ENCODE peak calls at places on chromosomes 6 and 20, in five cellular contexts. P is OCI-LY7, H is HCT116, D is MM.1S, M is PC-3. E is an unnamed sample. For H3K9me2, the result is how much of the 10 kb centered on the place peaks cover.

GRCh38 chr6:3453410-3453809 is 3.4 kb downstream of the SLC22A23 start:
- DNase-seq in P (no peak), D (no peak), M (no peak), H (no peak), E (no peak)

GRCh38 chr6:35487653-35488516 is 9.0 kb downstream of the TEAD3 start:
- DNase-seq in H (no peak), P (no peak), D (no peak), M (peak), E (peak)

GRCh38 chr20:34129518-34130162 is 17.6 kb upstream of the EIF2S2 start:
- DNase-seq in M (peak), H (peak), P (peak), D (peak), E (peak)

GRCh38 chr6:129667621-129668020 is 42.4 kb downstream of the ARHGAP18 start:
- DNase-seq in P (no peak), D (no peak), H (no peak), M (peak), E (no peak)

GRCh38 chr6:106444777-106445507 is 84.4 kb downstream of the CRYBG1 start:
- DNase-seq in D (peak), P (peak), H (peak), M (peak), E (peak)

GRCh38 chr6:84462697-84463096 is 235.3 kb upstream of the CEP162 start:
- DNase-seq in P (no peak), M (peak), D (no peak), H (no peak), E (no peak)

GRCh38 chr6:108580645-108581044 is 19.9 kb downstream of the FOXO3 start:
- DNase-seq in M (no peak), P (no peak), H (no peak), D (no peak), E (no peak)

GRCh38 chr6:89032599-89032998 is 48.0 kb upstream of the PNRC1 start:
- DNase-seq in D (no peak), P (no peak), H (no peak), M (no peak), E (no peak)

GRCh38 chr6:55299285-55299684 is 28.0 kb upstream of the GFRAL start:
- DNase-seq in D (no peak), H (no peak), P (no peak), M (no peak), E (no peak)

GRCh38 chr6:153028963-153029362 is 26.5 kb upstream of the MTRF1L start:
- DNase-seq in D (no peak), M (no peak), H (no peak), P (no peak), E (no peak)

GRCh38 chr6:29828471-29828797 is 809 bp downstream of the HLA-G start:
- DNase-seq in D (no peak), P (no peak), M (no peak), H (no peak), E (peak)

GRCh38 chr20:34334654-34335407 is 28.2 kb upstream of the ITCH start:
- DNase-seq in D (no peak), H (no peak), M (peak), P (no peak), E (no peak)

GRCh38 chr6:39273394-39273793 is 40.8 kb downstream of the KCNK17 start:
- DNase-seq in P (no peak), D (no peak), H (no peak), M (no peak), E (peak)

GRCh38 chr20:24702501-24703283 is 233.3 kb downstream of the SYNDIG1 start:
- DNase-seq in D (no peak), P (no peak), H (no peak), M (no peak), E (no peak)

GRCh38 chr20:3858689-3859088 is 12.1 kb downstream of the MAVS start:
- DNase-seq in P (no peak), M (no peak), H (no peak), D (no peak), E (no peak)

GRCh38 chr6:170268216-170269129 is 22.4 kb downstream of the DLL1 start:
- DNase-seq in H (no peak), P (no peak), D (no peak), M (no peak), E (no peak)

GRCh38 chr20:42565106-42565990 is 624.4 kb downstream of the PTPRT start:
- DNase-seq in D (no peak), M (no peak), H (no peak), P (no peak), E (no peak)

GRCh38 chr6:163457637-163458561 is 43.4 kb downstream of the QKI start:
- DNase-seq in M (peak), P (no peak), D (no peak), H (no peak), E (peak)

GRCh38 chr6:15755555-15755954 is 92.7 kb upstream of the DTNBP1 start:
- DNase-seq in D (no peak), M (no peak), P (no peak), H (no peak), E (no peak)

GRCh38 chr6:68651018-68651985 is 16.2 kb downstream of the ADGRB3 start:
- DNase-seq in H (no peak), D (no peak), M (no peak), P (no peak), E (no peak)

GRCh38 chr6:128158496-128158895 is 257.6 kb upstream of the THEMIS start:
- DNase-seq in H (no peak), P (no peak), D (no peak), M (peak), E (no peak)

GRCh38 chr6:154266560-154267134 is 90.0 kb downstream of the IPCEF1 start:
- DNase-seq in H (no peak), D (peak), M (no peak), P (no peak), E (no peak)

GRCh38 chr6:25851961-25852360 is 20.1 kb upstream of the SLC17A1 start:
- DNase-seq in D (peak), H (no peak), P (no peak), M (no peak), E (no peak)

GRCh38 chr6:64815718-64816117 is 891.3 kb downstream of the EYS start:
- DNase-seq in D (no peak), H (no peak), M (peak), P (no peak), E (no peak)

GRCh38 chr6:45537539-45537938 is 159.8 kb upstream of the SUPT3H start:
- DNase-seq in D (no peak), H (no peak), M (no peak), P (no peak), E (no peak)

GRCh38 chr6:125066964-125067363 is 86.6 kb upstream of the TPD52L1 start:
- DNase-seq in M (peak), P (no peak), D (no peak), H (peak), E (no peak)

GRCh38 chr20:58511364-58511763 is 3.8 kb downstream of the APCDD1L start:
- DNase-seq in P (no peak), M (no peak), D (no peak), H (no peak), E (no peak)

GRCh38 chr20:56414842-56415765 is 3.0 kb downstream of the CASS4 start:
- DNase-seq in P (no peak), M (no peak), D (no peak), H (no peak), E (no peak)

GRCh38 chr6:168892031-168892430 is 361.6 kb downstream of the THBS2 start:
- DNase-seq in D (no peak), M (peak), H (no peak), P (no peak), E (peak)

GRCh38 chr20:48538058-48538825 is 289.6 kb downstream of the PREX1 start:
- DNase-seq in H (peak), P (no peak), M (peak), D (no peak), E (peak)

GRCh38 chr6:164246082-164246481 is 831.6 kb downstream of the QKI start:
- DNase-seq in P (no peak), H (no peak), D (no peak), M (no peak), E (no peak)

GRCh38 chr20:57814529-57814928 is 104.7 kb upstream of the PMEPA1 start:
- DNase-seq in H (no peak), M (no peak), D (no peak), P (no peak), E (no peak)

GRCh38 chr6:158849899-158850806 is 31.0 kb upstream of the EZR start:
- DNase-seq in H (peak), D (no peak), P (no peak), M (peak), E (peak)

GRCh38 chr6:121187200-121187832 is 147.0 kb downstream of the TBC1D32 start:
- DNase-seq in P (no peak), H (no peak), M (no peak), D (no peak), E (peak)

GRCh38 chr6:83168556-83168955 is 24.5 kb downstream of the PGM3 start:
- DNase-seq in D (no peak), P (no peak), M (peak), H (no peak), E (no peak)

GRCh38 chr6:134287863-134288537 is 29.9 kb downstream of the SGK1 start:
- DNase-seq in H (no peak), D (no peak), M (no peak), P (no peak), E (no peak)

GRCh38 chr20:58102744-58103516 is 125.5 kb downstream of the ANKRD60 start:
- DNase-seq in H (no peak), D (no peak), M (peak), P (no peak), E (no peak)

GRCh38 chr6:33914519-33915120 is 110.8 kb upstream of the MLN start:
- DNase-seq in H (no peak), P (peak), D (no peak), M (no peak), E (no peak)

GRCh38 chr6:159830481-159831372 is 30.7 kb downstream of the PNLDC1 start:
- DNase-seq in H (no peak), D (no peak), P (no peak), M (no peak), E (peak)

GRCh38 chr20:59785986-59786753 is 147.3 kb downstream of the SYCP2 start:
- DNase-seq in M (peak), H (no peak), P (no peak), D (no peak), E (no peak)

GRCh38 chr20:59783020-59784010 is 150.1 kb downstream of the SYCP2 start:
- DNase-seq in P (peak), H (peak), D (peak), M (peak), E (peak)

GRCh38 chr20:59784365-59785117 is 148.9 kb downstream of the SYCP2 start:
- DNase-seq in H (no peak), M (no peak), P (no peak), D (no peak), E (no peak)

GRCh38 chr20:59787186-59787890 is 146.1 kb downstream of the SYCP2 start:
- DNase-seq in H (no peak), P (no peak), D (no peak), M (no peak), E (no peak)

DNA sequence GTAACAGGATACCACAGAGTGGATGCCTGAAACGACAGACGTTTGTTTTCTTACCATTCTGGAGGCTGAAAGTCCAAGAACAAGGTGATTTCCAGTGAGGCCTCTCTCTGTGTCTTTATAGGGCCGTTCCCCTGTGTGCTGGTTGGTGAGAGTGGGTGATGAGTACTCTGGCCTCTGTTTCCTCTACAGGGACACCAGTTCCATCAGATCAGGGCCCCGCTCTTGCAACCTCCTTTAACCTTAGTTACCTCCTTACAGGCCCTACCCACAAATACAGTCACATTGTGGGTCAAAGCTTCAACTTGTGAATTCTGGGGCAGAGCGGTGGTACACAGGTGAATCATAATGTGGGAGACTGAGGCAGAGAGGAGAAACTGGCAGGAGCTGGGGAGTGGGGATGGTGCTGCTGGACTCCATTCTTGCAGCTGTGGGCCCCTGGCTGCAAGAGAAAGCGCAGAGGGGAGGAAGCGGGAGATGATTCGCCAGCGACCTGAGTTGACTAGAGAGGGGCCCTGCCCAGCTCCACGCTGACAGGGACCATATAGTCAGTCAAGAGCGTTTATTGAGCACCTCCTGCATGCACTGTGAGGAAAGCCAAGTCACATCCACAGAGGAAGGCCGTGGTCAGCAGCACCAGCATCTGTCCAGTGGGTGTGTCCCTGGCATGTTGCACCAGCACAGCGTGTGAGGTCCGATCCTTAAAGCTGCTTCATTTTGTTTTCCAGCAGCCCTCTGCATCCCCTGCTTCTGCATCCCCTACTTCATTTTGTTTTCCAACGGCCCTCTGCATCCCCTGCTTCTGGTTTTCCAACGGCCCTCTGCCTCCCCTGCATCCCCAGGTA is 148.1 kb downstream of the SYCP2 start:
- DNase-seq in P (no peak), H (no peak), D (no peak), M (no peak), E (no peak)
- TF ChIP-seq CTCF in P (no peak), H (no peak), D (no peak), M (no peak), E (no peak)

DNA sequence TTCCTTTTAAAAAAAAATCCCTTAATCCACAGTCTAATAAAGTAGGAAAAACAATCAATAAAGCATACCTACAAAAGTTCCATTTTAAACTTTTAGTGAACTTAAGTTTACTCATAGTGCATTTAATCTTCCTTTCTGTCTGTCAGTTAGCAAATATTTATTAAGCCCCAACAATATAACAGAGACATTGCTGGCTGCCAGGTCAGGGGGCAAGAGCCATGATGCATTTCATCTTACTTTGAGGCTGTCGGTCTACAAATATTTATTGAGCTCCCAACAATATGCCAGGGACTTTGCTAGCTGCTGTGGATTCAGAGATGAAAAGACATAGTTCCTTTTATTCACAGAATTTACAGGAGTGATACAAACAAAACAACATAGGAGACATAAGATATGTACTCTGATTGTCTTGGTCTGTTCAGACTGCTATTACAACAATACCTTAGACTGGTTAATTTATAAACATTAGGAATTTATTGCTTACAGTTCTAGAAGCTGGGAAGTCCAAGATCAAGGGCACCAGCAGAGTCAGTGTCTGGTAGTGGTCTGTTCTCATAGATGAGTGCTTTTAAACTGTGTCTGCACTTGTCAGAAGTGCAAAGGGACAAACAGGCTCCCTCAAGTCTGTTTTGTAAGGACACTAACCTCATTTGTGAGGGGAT is 118.6 kb downstream of the PLCB1 start:
- DNase-seq in H (no peak), M (no peak), D (no peak), P (no peak), E (no peak)
- TF ChIP-seq EZH2phosphoT487 in H (no peak), M (no peak), D (no peak), P (no peak), E (no peak)

GRCh38 chr6:31534011-31534410 is 5.2 kb downstream of the MCCD1 start:
- DNase-seq in D (no peak), M (no peak), H (no peak), P (no peak), E (no peak)
- H3K9me2 ChIP-seq in D (under half), M (under half), H (under half), P (under half), E (under half)

GRCh38 chr6:27700337-27700736 is 211.9 kb downstream of the OR2B2 start:
- DNase-seq in D (no peak), P (no peak), M (no peak), H (no peak), E (no peak)
- TF ChIP-seq CTCF in D (no peak), P (no peak), M (no peak), H (no peak), E (no peak)

GRCh38 chr20:62837091-62837490 is 20.2 kb downstream of the COL9A3 start:
- DNase-seq in H (no peak), D (no peak), M (no peak), P (no peak), E (no peak)

GRCh38 chr20:62839261-62839660 is 22.4 kb downstream of the TCFL5 start:
- DNase-seq in M (no peak), H (no peak), P (no peak), D (no peak), E (no peak)

GRCh38 chr20:62838511-62838910 is 21.7 kb downstream of the COL9A3 start:
- DNase-seq in P (no peak), D (no peak), M (no peak), H (no peak), E (no peak)

GRCh38 chr20:62835931-62836861 is 19.3 kb downstream of the COL9A3 start:
- DNase-seq in M (peak), P (no peak), H (no peak), D (no peak), E (no peak)

DNA sequence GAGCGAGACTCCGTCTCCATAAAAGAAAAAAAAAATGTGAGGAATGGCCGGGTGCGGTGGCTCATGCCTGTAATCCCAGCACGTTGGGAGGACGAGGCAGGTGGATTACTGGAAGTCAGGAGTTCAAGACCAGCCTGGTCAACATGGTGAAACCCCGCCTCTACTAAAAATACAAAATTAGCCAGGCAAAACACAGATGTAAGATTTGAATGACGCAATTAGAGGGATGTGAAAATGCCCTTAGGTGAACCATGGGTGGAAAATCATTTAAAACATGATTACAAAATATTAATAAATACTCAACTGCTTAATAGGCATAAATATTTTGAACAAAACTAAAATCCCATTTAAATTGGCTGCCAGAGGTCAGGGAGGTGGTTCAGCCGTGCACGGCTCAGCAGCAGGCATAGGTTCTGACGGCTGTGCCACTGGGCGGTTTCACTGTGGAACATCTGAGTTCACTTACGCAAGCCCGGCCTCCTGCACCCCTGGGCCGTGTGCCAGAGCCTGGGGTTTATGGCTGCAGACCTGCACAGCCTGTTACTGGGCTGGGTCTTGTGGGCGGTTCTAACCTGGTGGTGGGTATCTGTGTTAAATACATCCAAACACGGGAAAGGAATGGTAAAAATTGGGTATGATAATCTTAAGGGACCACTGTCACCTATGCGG is 21.1 kb downstream of the COL9A3 start:
- DNase-seq in M (no peak), P (no peak), H (no peak), D (no peak), E (no peak)
- TF ChIP-seq EZH2phosphoT487 in M (no peak), P (no peak), H (no peak), D (no peak), E (no peak)

GRCh38 chr6:11187301-11187700 is 45.2 kb downstream of the NEDD9 start:
- DNase-seq in H (no peak), M (no peak), P (no peak), D (no peak), E (no peak)

GRCh38 chr6:11183761-11184362 is 48.6 kb downstream of the NEDD9 start:
- DNase-seq in H (no peak), M (no peak), D (no peak), P (no peak), E (no peak)

GRCh38 chr6:11181478-11182136 is 50.9 kb downstream of the NEDD9 start:
- DNase-seq in H (no peak), D (no peak), M (no peak), P (no peak), E (no peak)

GRCh38 chr6:11188161-11188915 is 44.1 kb downstream of the NEDD9 start:
- DNase-seq in D (no peak), H (no peak), M (peak), P (no peak), E (no peak)

GRCh38 chr6:11185204-11185842 is 47.1 kb downstream of the NEDD9 start:
- DNase-seq in M (no peak), H (no peak), P (no peak), D (no peak), E (no peak)
- H3K9me2 ChIP-seq in M (under half), H (under half), P (under half), D (under half), E (under half)

DNA sequence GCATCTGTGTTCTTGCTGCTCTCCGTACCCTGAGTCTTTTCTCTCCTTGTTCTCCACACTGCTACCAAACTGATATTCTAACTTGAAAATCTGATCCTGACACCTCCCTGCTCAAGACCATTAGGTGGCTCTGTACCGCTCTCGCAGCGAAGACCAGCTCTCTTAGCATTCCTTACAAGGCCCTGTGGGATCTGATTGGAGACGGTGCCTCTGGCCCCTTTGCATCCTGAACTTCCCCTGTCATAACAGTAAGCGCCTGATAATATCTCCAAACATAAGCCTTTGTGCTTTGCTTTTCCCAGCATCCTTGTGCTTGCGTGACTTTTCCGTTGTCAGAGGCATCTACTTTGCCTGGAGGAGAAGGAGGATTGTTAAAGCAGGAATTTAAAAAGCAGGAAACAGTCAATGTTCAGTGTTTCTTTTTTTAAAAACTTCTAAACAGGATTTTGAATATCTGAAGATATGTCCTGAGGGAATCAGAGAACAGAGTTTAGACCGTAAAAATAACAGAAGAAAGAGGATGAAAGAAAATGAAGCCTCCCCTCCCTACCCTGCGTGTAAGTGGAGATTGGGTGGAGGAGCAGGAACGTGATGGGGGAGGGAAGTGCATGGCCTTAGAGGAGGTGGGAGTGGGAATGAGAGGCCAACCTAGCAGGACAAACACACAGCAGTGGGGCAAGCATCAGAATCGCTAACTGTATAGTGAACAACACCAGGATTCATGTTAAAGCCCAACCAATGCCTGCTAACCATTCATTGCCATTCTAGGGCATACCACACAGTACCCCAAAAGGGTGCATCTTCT is 89.2 kb upstream of the STMND1 start:
- DNase-seq in D (no peak), M (peak), H (no peak), P (no peak), E (peak)
- TF ChIP-seq CTCF in D (no peak), M (peak), H (peak), P (no peak), E (peak)

E was measured in GM23338.